ENCODE peak calls at places on chromosomes 3 and 15, in ten cellular contexts. D is H9, F is lower lobe of right lung, W is AG04450, S is HL-60, B is left ventricle myocardium inferior, K is uterus, Q is GM13977, R is psoas muscle, U is Peyer's patch. V is an unnamed sample.

GRCh38 chr3:46472056-46472455 is 7.4 kb upstream of the LTF start:
- DNase-seq in D (no peak), F (no peak), W (no peak), S (no peak), B (no peak), K (no peak), Q (no peak), R (no peak), U (no peak), V (no peak)

GRCh38 chr3:196320110-196320509 is 2.1 kb upstream of the DYNLT2B start:
- DNase-seq in D (no peak), F (peak; percentile 14), W (no peak), S (no peak), B (no peak), K (no peak), Q (no peak), R (no peak), U (no peak), V (no peak)

GRCh38 chr3:101722394-101723173 is 1.8 kb upstream of the CEP97 start:
- DNase-seq in D (no peak), F (no peak), W (no peak), S (peak; percentile 33), B (no peak), K (no peak), Q (peak; percentile 65), R (no peak), U (peak; percentile 54), V (no peak)

GRCh38 chr3:156811092-156811862 is 14.9 kb upstream of the LEKR1 start:
- DNase-seq in D (no peak), F (no peak), W (no peak), S (peak; percentile 46), B (no peak), K (no peak), Q (no peak), R (no peak), U (no peak), V (no peak)

GRCh38 chr15:101773496-101774100 is 29.7 kb upstream of the OR4F6 start:
- DNase-seq in D (peak; percentile 75), F (no peak), W (no peak), S (no peak), B (no peak), K (no peak), Q (no peak), R (no peak), U (peak; percentile 53), V (no peak)

GRCh38 chr15:99454941-99455795 is 110.6 kb upstream of the MEF2A start:
- DNase-seq in D (no peak), F (peak; percentile 89), W (peak; percentile 92), S (no peak), B (peak; percentile 91), K (peak; percentile 93), Q (no peak), R (peak; percentile 87), U (peak; percentile 74), V (peak; percentile 68)

GRCh38 chr3:164984947-164985346 is 93.3 kb downstream of the SI start:
- DNase-seq in D (no peak), F (no peak), W (no peak), S (no peak), B (no peak), K (no peak), Q (no peak), R (no peak), U (no peak), V (no peak)

GRCh38 chr15:88882745-88883144 is 12.6 kb downstream of the HAPLN3 start:
- DNase-seq in D (no peak), F (no peak), W (no peak), S (no peak), B (no peak), K (no peak), Q (no peak), R (no peak), U (no peak), V (no peak)

GRCh38 chr3:53921296-53921695 is 29.6 kb upstream of the SELENOK start:
- DNase-seq in D (no peak), F (no peak), W (no peak), S (no peak), B (no peak), K (no peak), Q (peak; percentile 34), R (no peak), U (peak; percentile 52), V (no peak)

GRCh38 chr3:9098716-9099675 is 135.7 kb upstream of the RAD18 start:
- DNase-seq in D (no peak), F (no peak), W (no peak), S (no peak), B (no peak), K (no peak), Q (no peak), R (no peak), U (no peak), V (no peak)

GRCh38 chr3:27025718-27026117 is 343.5 kb downstream of the NEK10 start:
- DNase-seq in D (peak; percentile 33), F (no peak), W (no peak), S (no peak), B (no peak), K (no peak), Q (no peak), R (no peak), U (no peak), V (no peak)

GRCh38 chr15:68634531-68634930 is 55.7 kb downstream of the CORO2B start:
- DNase-seq in D (no peak), F (no peak), W (no peak), S (no peak), B (no peak), K (no peak), Q (no peak), R (no peak), U (no peak), V (no peak)

DNA sequence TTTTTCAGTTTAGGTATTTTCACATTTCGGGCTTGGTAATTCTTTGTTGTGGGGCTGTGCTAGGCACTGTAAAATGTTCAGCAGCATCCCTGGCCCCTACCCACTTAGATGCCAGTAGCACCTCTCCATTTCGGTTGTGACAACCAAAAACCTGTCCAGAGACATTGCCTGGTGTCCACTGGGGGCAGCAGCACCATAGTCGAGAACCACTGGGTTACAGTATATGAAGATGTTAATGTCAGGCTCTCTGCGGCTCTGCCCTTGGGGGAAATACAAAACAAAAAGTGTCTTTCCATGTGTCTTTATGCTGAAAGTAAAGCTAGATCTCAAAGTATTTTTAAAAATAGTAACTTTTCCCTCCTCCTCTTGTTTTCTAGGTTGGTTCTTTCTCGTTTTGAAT is 177.2 kb downstream of the ITPR1 start:
- DNase-seq in D (peak; percentile 52), F (no peak), W (no peak), S (no peak), B (no peak), K (no peak), Q (peak; percentile 13), R (no peak), U (no peak), V (no peak)
- TF ChIP-seq CTCF in D (peak; percentile 66), F (no peak), W (peak; percentile 47), S (no peak), B (peak; percentile 35), K (no peak), Q (peak; percentile 16), R (no peak), U (no peak), V (peak; percentile 48)

GRCh38 chr3:41200669-41201021 is 1.3 kb downstream of the CTNNB1 start:
- DNase-seq in D (no peak), F (no peak), W (no peak), S (no peak), B (no peak), K (peak; percentile 28), Q (peak; percentile 18), R (no peak), U (no peak), V (no peak)

GRCh38 chr3:41205591-41205990 is 6.3 kb downstream of the CTNNB1 start:
- DNase-seq in D (no peak), F (no peak), W (no peak), S (no peak), B (no peak), K (no peak), Q (no peak), R (no peak), U (no peak), V (no peak)

GRCh38 chr3:41202075-41202833 is 2.9 kb downstream of the CTNNB1 start:
- DNase-seq in D (no peak), F (no peak), W (no peak), S (no peak), B (no peak), K (no peak), Q (no peak), R (no peak), U (no peak), V (no peak)

GRCh38 chr3:41204369-41204768 is 5.1 kb downstream of the CTNNB1 start:
- DNase-seq in D (no peak), F (no peak), W (no peak), S (no peak), B (no peak), K (no peak), Q (no peak), R (no peak), U (no peak), V (no peak)

GRCh38 chr3:41202834-41203345 is 3.6 kb downstream of the CTNNB1 start:
- DNase-seq in D (no peak), F (no peak), W (no peak), S (no peak), B (no peak), K (no peak), Q (peak; percentile 17), R (no peak), U (no peak), V (no peak)
- TF ChIP-seq CTCF in D (peak; percentile 53), F (peak; percentile 37), W (peak; percentile 45), S (no peak), B (peak; percentile 57), K (peak; percentile 12), Q (peak; percentile 30), R (peak; percentile 34), U (no peak), V (peak; percentile 51)

DNA sequence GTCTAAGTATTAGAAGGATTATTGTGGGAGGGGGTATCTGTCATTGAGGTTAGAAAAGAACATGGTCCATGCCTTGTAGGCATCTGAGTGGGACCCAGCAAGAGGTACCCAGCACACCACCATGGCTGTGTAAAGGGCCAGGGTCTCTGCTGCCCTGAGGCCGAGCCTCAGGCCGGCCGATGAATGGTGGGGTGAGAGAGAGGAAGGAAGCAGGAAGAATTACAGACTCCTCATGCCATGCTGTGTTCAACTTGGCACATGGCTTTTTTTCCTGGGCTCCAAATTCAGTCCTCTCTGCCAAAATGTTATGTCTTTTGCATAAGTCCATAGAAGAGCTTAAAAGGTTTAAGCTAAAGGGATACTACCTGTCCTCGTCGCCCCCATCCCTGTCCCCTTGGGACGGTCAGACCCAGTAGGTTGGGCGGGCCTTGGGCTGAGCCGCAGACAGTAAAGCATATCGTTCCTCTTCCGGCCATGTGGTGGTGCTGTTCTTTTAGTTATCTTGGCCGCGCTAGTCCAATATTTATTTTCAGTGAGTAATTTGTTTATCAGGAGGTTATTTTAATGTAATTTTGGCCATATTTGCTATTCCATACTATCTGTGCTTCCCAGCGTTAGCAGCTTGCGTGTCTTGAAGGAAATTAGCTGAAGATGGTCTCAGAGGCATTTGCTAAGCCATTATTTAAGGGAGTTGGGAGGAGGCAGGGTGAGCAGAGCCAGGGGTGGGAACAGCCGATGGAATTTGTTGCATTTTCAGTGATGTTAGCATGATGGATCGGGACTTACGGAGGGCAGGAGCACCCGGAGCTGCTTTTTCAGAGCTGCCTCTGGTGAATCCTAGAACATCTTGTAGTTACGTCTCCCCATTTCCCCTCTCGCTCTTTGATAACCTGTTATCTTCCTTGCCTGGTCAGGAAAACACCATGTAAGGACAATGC is 152.5 kb downstream of the AGBL1 start:
- DNase-seq in D (peak; percentile 72), F (no peak), W (no peak), S (no peak), B (no peak), K (no peak), Q (peak; percentile 38), R (peak; percentile 15), U (peak; percentile 47), V (no peak)
- TF ChIP-seq CTCF in D (peak; percentile 93), F (peak; percentile 62), W (peak; percentile 17), S (peak; percentile 27), B (peak; percentile 72), K (peak; percentile 54), Q (peak; percentile 66), R (peak; percentile 42), U (no peak), V (peak; percentile 49)

GRCh38 chr3:161420746-161421145 is 49.4 kb upstream of the SPTSSB start:
- DNase-seq in D (peak; percentile 71), F (no peak), W (no peak), S (no peak), B (no peak), K (no peak), Q (no peak), R (no peak), U (no peak), V (no peak)
- TF ChIP-seq CTCF in D (peak; percentile 52), F (no peak), W (peak; percentile 33), S (no peak), B (no peak), K (no peak), Q (no peak), R (no peak), U (no peak), V (peak; percentile 17)